ENCODE peak calls at places on chromosomes 12 and 14, in nine cellular contexts. T is adrenal gland, I is H54, K is neural crest cell, V is fibroblast of pulmonary artery, O is BJ, A is Kasumi-1, E is IMR-90, D is GOT3. H is an unnamed sample.

GRCh38 chr14:76688373-76688671 is 72.9 kb upstream of the VASH1 start:
- DNase-seq in T (no peak), I (no peak), K (no peak), V (no peak), O (no peak), A (no peak), E (no peak), D (no peak), H (no peak)

GRCh38 chr12:69026341-69026740 is 93.4 kb upstream of the CPM start:
- DNase-seq in T (no peak), I (no peak), K (no peak), V (peak), O (no peak), A (peak), E (no peak), D (no peak), H (no peak)

GRCh38 chr14:63941023-63941422 is 88.2 kb downstream of the SYNE2 start:
- DNase-seq in T (no peak), I (no peak), K (no peak), V (no peak), O (no peak), A (no peak), E (no peak), D (no peak), H (no peak)

GRCh38 chr12:111024205-111024794 is 103.9 kb upstream of the MYL2 start:
- DNase-seq in T (peak), I (peak), K (peak), V (peak), O (no peak), A (peak), E (peak), D (no peak), H (no peak)

GRCh38 chr14:31133133-31133532 is 74.5 kb downstream of the HECTD1 start:
- DNase-seq in T (no peak), I (no peak), K (no peak), V (no peak), O (no peak), A (no peak), E (no peak), D (no peak), H (no peak)

GRCh38 chr12:48996794-48997718 is 2.1 kb downstream of the DDN start:
- DNase-seq in T (peak), I (no peak), K (peak), V (peak), O (no peak), A (peak), E (peak), D (no peak), H (no peak)

GRCh38 chr14:41875113-41875512 is 268.4 kb downstream of the LRFN5 start:
- DNase-seq in T (no peak), I (no peak), K (no peak), V (no peak), O (no peak), A (no peak), E (no peak), D (no peak), H (no peak)

GRCh38 chr12:85569261-85569660 is 266.9 kb downstream of the RASSF9 start:
- DNase-seq in T (no peak), I (no peak), K (no peak), V (no peak), O (no peak), A (no peak), E (no peak), D (no peak), H (no peak)

GRCh38 chr14:55339770-55340169 is 68.5 kb downstream of the FBXO34 start:
- DNase-seq in T (no peak), I (no peak), K (no peak), V (peak), O (no peak), A (no peak), E (peak), D (no peak), H (no peak)

GRCh38 chr12:13365782-13366366 is 169.3 kb downstream of the EMP1 start:
- DNase-seq in T (no peak), I (no peak), K (no peak), V (peak), O (no peak), A (no peak), E (no peak), D (no peak), H (no peak)

GRCh38 chr14:103361868-103362267 is 23.3 kb upstream of the MARK3 start:
- DNase-seq in T (no peak), I (no peak), K (no peak), V (peak), O (peak), A (no peak), E (peak), D (no peak), H (no peak)

GRCh38 chr12:124769881-124770512 is 93.7 kb downstream of the SCARB1 start:
- DNase-seq in T (no peak), I (no peak), K (no peak), V (no peak), O (no peak), A (no peak), E (no peak), D (no peak), H (no peak)

GRCh38 chr14:100359881-100360280 is 36.7 kb downstream of the SLC25A47 start:
- DNase-seq in T (no peak), I (no peak), K (no peak), V (peak), O (no peak), A (no peak), E (no peak), D (no peak), H (no peak)

GRCh38 chr12:131454418-131455217 is 256.3 kb upstream of the SFSWAP start:
- DNase-seq in T (peak), I (peak), K (peak), V (peak), O (no peak), A (peak), E (no peak), D (no peak), H (peak)

GRCh38 chr12:10128687-10129086 is 1.3 kb downstream of the CLEC7A start:
- DNase-seq in T (no peak), I (no peak), K (no peak), V (no peak), O (no peak), A (peak), E (no peak), D (no peak), H (no peak)

GRCh38 chr12:29229937-29230336 is 80.9 kb downstream of the FAR2 start:
- DNase-seq in T (no peak), I (no peak), K (no peak), V (no peak), O (no peak), A (no peak), E (no peak), D (no peak), H (no peak)

GRCh38 chr12:12877789-12878455 is 13.4 kb upstream of the GPRC5A start:
- DNase-seq in T (no peak), I (no peak), K (no peak), V (no peak), O (no peak), A (no peak), E (no peak), D (no peak), H (no peak)

GRCh38 chr14:35553808-35554207 is 19.8 kb downstream of the INSM2 start:
- DNase-seq in T (no peak), I (no peak), K (no peak), V (peak), O (peak), A (no peak), E (peak), D (no peak), H (no peak)

GRCh38 chr14:44928793-44929192 is 33.0 kb downstream of the KLHL28 start:
- DNase-seq in T (no peak), I (no peak), K (no peak), V (no peak), O (no peak), A (no peak), E (no peak), D (no peak), H (no peak)

GRCh38 chr12:105740970-105741725 is 397.6 kb downstream of the NUAK1 start:
- DNase-seq in T (peak), I (no peak), K (no peak), V (peak), O (no peak), A (no peak), E (peak), D (no peak), H (no peak)

GRCh38 chr12:4584281-4584680 is 22.3 kb downstream of the DYRK4 start:
- DNase-seq in T (no peak), I (no peak), K (no peak), V (no peak), O (no peak), A (no peak), E (no peak), D (no peak), H (no peak)

GRCh38 chr12:67667276-67668073 is 18.9 kb downstream of the DYRK2 start:
- DNase-seq in T (peak), I (no peak), K (no peak), V (peak), O (no peak), A (peak), E (no peak), D (no peak), H (no peak)

GRCh38 chr12:111360325-111360930 is 8.5 kb downstream of the PHETA1 start:
- DNase-seq in T (no peak), I (no peak), K (no peak), V (no peak), O (no peak), A (no peak), E (no peak), D (no peak), H (no peak)

GRCh38 chr14:101197595-101198397 is 294.3 kb upstream of the RTL1 start:
- DNase-seq in T (no peak), I (no peak), K (no peak), V (no peak), O (no peak), A (no peak), E (no peak), D (no peak), H (no peak)

GRCh38 chr12:95996034-95996658 is at the start of gene HAL:
- DNase-seq in T (no peak), I (no peak), K (no peak), V (peak), O (no peak), A (no peak), E (no peak), D (no peak), H (no peak)

GRCh38 chr12:51533799-51534198 is 57.2 kb upstream of the SCN8A start:
- DNase-seq in T (no peak), I (no peak), K (no peak), V (peak), O (no peak), A (no peak), E (peak), D (no peak), H (no peak)

GRCh38 chr12:69266045-69266635 is 26.8 kb downstream of the CPSF6 start:
- DNase-seq in T (no peak), I (no peak), K (no peak), V (peak), O (no peak), A (no peak), E (peak), D (no peak), H (no peak)

GRCh38 chr14:101960225-101960624 is 4.1 kb upstream of the DYNC1H1 start:
- DNase-seq in T (no peak), I (no peak), K (peak), V (peak), O (no peak), A (peak), E (no peak), D (no peak), H (no peak)

GRCh38 chr12:62834406-62834805 is 100.5 kb downstream of the PPM1H start:
- DNase-seq in T (no peak), I (no peak), K (no peak), V (no peak), O (no peak), A (no peak), E (no peak), D (no peak), H (no peak)

H was measured in GM19239.